ENCODE peak calls at places on chromosomes 6 and 20, in eight cellular contexts. G, C, O, R, B, P, H and L are unnamed samples.

GRCh38 chr20:63648190-63648589 is 5.0 kb downstream of the STMN3 start:
- DNase-seq in O (no peak), B (no peak), H (no peak), G (no peak), R (no peak), P (no peak), C (no peak), L (no peak)

GRCh38 chr6:72032056-72032455 is 145.7 kb downstream of the RIMS1 start:
- DNase-seq in C (no peak), G (no peak), O (no peak), H (no peak), B (no peak), R (no peak), P (no peak), L (no peak)

GRCh38 chr6:90493332-90493731 is 93.5 kb downstream of the MAP3K7 start:
- DNase-seq in O (no peak), C (no peak), B (no peak), R (no peak), P (no peak), G (no peak), H (no peak), L (no peak)

GRCh38 chr6:24495516-24495847 is 713 bp downstream of the ALDH5A1 start:
- DNase-seq in B (peak), P (no peak), G (peak), O (peak), C (peak), R (peak), H (peak), L (peak)

GRCh38 chr6:1630771-1631217 is 21.1 kb downstream of the FOXC1 start:
- DNase-seq in H (no peak), P (no peak), O (no peak), B (no peak), G (no peak), R (no peak), C (no peak), L (no peak)

GRCh38 chr20:5353624-5354496 is 37.1 kb upstream of the PROKR2 start:
- DNase-seq in R (no peak), C (no peak), H (no peak), O (no peak), B (peak), P (no peak), G (no peak), L (no peak)

GRCh38 chr6:56906752-56907151 is 48.2 kb upstream of the BEND6 start:
- DNase-seq in R (no peak), P (no peak), B (no peak), G (no peak), H (no peak), C (no peak), O (no peak), L (no peak)

GRCh38 chr6:134706153-134706552 is 243.7 kb downstream of the ALDH8A1 start:
- DNase-seq in P (no peak), H (no peak), R (no peak), G (no peak), B (no peak), C (no peak), O (no peak), L (no peak)

GRCh38 chr6:106748547-106749207 is 119.3 kb downstream of the QRSL1 start:
- DNase-seq in R (no peak), G (no peak), O (no peak), P (no peak), B (no peak), H (no peak), C (no peak), L (no peak)

GRCh38 chr20:53676987-53677386 is 83.3 kb upstream of the ZNF217 start:
- DNase-seq in H (no peak), O (no peak), B (no peak), P (no peak), G (no peak), C (no peak), R (no peak), L (no peak)